ENCODE peak calls at places on chromosomes 11 and 22, in five cellular contexts. One of them, this sample, is unnamed.

GRCh38 chr22:32480238-32480637 is 5.6 kb downstream of the FBXO7 start:
- DNase-seq in activated CD8-positive, alpha-beta memory T cell treated with anti-CD3 and anti-CD28 coated beads, Interleukin-2, amount 50 U/mL, for 48 hours: no peak
- DNase-seq in T-helper 1 cell: no peak
- DNase-seq in frontal cortex: no peak
- DNase-seq in glomerular endothelial cell: no peak
- DNase-seq in this sample: no peak

GRCh38 chr11:46475926-46476545 is 84.5 kb upstream of the CHRM4 start:
- DNase-seq in frontal cortex: no peak
- DNase-seq in glomerular endothelial cell: no peak
- DNase-seq in activated CD8-positive, alpha-beta memory T cell treated with anti-CD3 and anti-CD28 coated beads, Interleukin-2, amount 50 U/mL, for 48 hours: no peak
- DNase-seq in T-helper 1 cell: no peak
- DNase-seq in this sample: no peak

GRCh38 chr11:124039557-124039956 is 1.6 kb downstream of the OR10G7 start:
- DNase-seq in activated CD8-positive, alpha-beta memory T cell treated with anti-CD3 and anti-CD28 coated beads, Interleukin-2, amount 50 U/mL, for 48 hours: no peak
- DNase-seq in T-helper 1 cell: no peak
- DNase-seq in frontal cortex: no peak
- DNase-seq in glomerular endothelial cell: no peak
- DNase-seq in this sample: no peak

GRCh38 chr11:47510231-47510630 is 42.7 kb downstream of the CELF1 start:
- DNase-seq in activated CD8-positive, alpha-beta memory T cell treated with anti-CD3 and anti-CD28 coated beads, Interleukin-2, amount 50 U/mL, for 48 hours: no peak
- DNase-seq in glomerular endothelial cell: no peak
- DNase-seq in frontal cortex: no peak
- DNase-seq in T-helper 1 cell: no peak
- DNase-seq in this sample: no peak

GRCh38 chr22:34960005-34960404 is 106.0 kb upstream of the ISX start:
- DNase-seq in activated CD8-positive, alpha-beta memory T cell treated with anti-CD3 and anti-CD28 coated beads, Interleukin-2, amount 50 U/mL, for 48 hours: no peak
- DNase-seq in T-helper 1 cell: no peak
- DNase-seq in frontal cortex: no peak
- DNase-seq in glomerular endothelial cell: no peak
- DNase-seq in this sample: no peak

GRCh38 chr11:118913411-118914125 is 12.2 kb downstream of the BCL9L start:
- DNase-seq in T-helper 1 cell: peak
- DNase-seq in activated CD8-positive, alpha-beta memory T cell treated with anti-CD3 and anti-CD28 coated beads, Interleukin-2, amount 50 U/mL, for 48 hours: no peak
- DNase-seq in frontal cortex: no peak
- DNase-seq in glomerular endothelial cell: no peak
- DNase-seq in this sample: peak

GRCh38 chr11:9753031-9753430 is 89.2 kb downstream of the SWAP70 start:
- DNase-seq in glomerular endothelial cell: no peak
- DNase-seq in frontal cortex: no peak
- DNase-seq in activated CD8-positive, alpha-beta memory T cell treated with anti-CD3 and anti-CD28 coated beads, Interleukin-2, amount 50 U/mL, for 48 hours: no peak
- DNase-seq in T-helper 1 cell: no peak
- DNase-seq in this sample: no peak

GRCh38 chr11:45266693-45267451 is 19.3 kb downstream of the SYT13 start:
- DNase-seq in frontal cortex: no peak
- DNase-seq in activated CD8-positive, alpha-beta memory T cell treated with anti-CD3 and anti-CD28 coated beads, Interleukin-2, amount 50 U/mL, for 48 hours: peak
- DNase-seq in glomerular endothelial cell: no peak
- DNase-seq in T-helper 1 cell: no peak
- DNase-seq in this sample: no peak

GRCh38 chr22:29345932-29346331 is 30.4 kb upstream of the RASL10A start:
- DNase-seq in activated CD8-positive, alpha-beta memory T cell treated with anti-CD3 and anti-CD28 coated beads, Interleukin-2, amount 50 U/mL, for 48 hours: no peak
- DNase-seq in T-helper 1 cell: no peak
- DNase-seq in frontal cortex: no peak
- DNase-seq in glomerular endothelial cell: no peak
- DNase-seq in this sample: peak

This sample was measured in amygdala.